ENCODE peak calls at places on chromosome 5, in nine cellular contexts. One of them, this sample, is unnamed.

GRCh38 chr5:130278136-130278535 is 373.9 kb downstream of the CHSY3 start:
- DNase-seq in NCI-H1092: no peak
- DNase-seq in T-helper 1 cell: no peak
- DNase-seq in Right ventricle myocardium superior: no peak
- DNase-seq in effector memory CD4-positive, alpha-beta T cell: no peak
- DNase-seq in naive thymus-derived CD8-positive, alpha-beta T cell: no peak
- DNase-seq in EH: no peak
- DNase-seq in left colon: no peak
- DNase-seq in fibroblast of gingiva: no peak
- DNase-seq in this sample: no peak

GRCh38 chr5:2263763-2264162 is 381.0 kb upstream of the IRX4 start:
- DNase-seq in NCI-H1092: no peak
- DNase-seq in naive thymus-derived CD8-positive, alpha-beta T cell: no peak
- DNase-seq in Right ventricle myocardium superior: no peak
- DNase-seq in fibroblast of gingiva: no peak
- DNase-seq in EH: no peak
- DNase-seq in T-helper 1 cell: no peak
- DNase-seq in left colon: no peak
- DNase-seq in effector memory CD4-positive, alpha-beta T cell: no peak
- DNase-seq in this sample: no peak

GRCh38 chr5:84303315-84303714 is 81.4 kb downstream of the EDIL3 start:
- DNase-seq in left colon: no peak
- DNase-seq in effector memory CD4-positive, alpha-beta T cell: no peak
- DNase-seq in naive thymus-derived CD8-positive, alpha-beta T cell: no peak
- DNase-seq in Right ventricle myocardium superior: no peak
- DNase-seq in T-helper 1 cell: no peak
- DNase-seq in EH: no peak
- DNase-seq in NCI-H1092: no peak
- DNase-seq in fibroblast of gingiva: no peak
- DNase-seq in this sample: no peak

GRCh38 chr5:179294891-179295777 is 50.1 kb downstream of the ADAMTS2 start:
- DNase-seq in naive thymus-derived CD8-positive, alpha-beta T cell: no peak
- DNase-seq in T-helper 1 cell: no peak
- DNase-seq in NCI-H1092: peak; percentile 33
- DNase-seq in effector memory CD4-positive, alpha-beta T cell: no peak
- DNase-seq in EH: peak; percentile 87
- DNase-seq in Right ventricle myocardium superior: peak; percentile 53
- DNase-seq in fibroblast of gingiva: peak; percentile 77
- DNase-seq in left colon: no peak
- DNase-seq in this sample: no peak

GRCh38 chr5:59588922-59589321 is 304.6 kb downstream of the PDE4D start:
- DNase-seq in naive thymus-derived CD8-positive, alpha-beta T cell: no peak
- DNase-seq in effector memory CD4-positive, alpha-beta T cell: no peak
- DNase-seq in NCI-H1092: no peak
- DNase-seq in fibroblast of gingiva: no peak
- DNase-seq in left colon: no peak
- DNase-seq in T-helper 1 cell: no peak
- DNase-seq in EH: peak; percentile 7
- DNase-seq in Right ventricle myocardium superior: no peak
- DNase-seq in this sample: no peak

GRCh38 chr5:138482645-138483044 is 17.4 kb downstream of the EGR1 start:
- DNase-seq in effector memory CD4-positive, alpha-beta T cell: no peak
- DNase-seq in left colon: no peak
- DNase-seq in T-helper 1 cell: no peak
- DNase-seq in NCI-H1092: no peak
- DNase-seq in naive thymus-derived CD8-positive, alpha-beta T cell: no peak
- DNase-seq in fibroblast of gingiva: no peak
- DNase-seq in Right ventricle myocardium superior: no peak
- DNase-seq in EH: no peak
- DNase-seq in this sample: no peak

GRCh38 chr5:1524799-1525623 is 1.3 kb upstream of the LPCAT1 start:
- DNase-seq in left colon: peak; percentile 23
- DNase-seq in Right ventricle myocardium superior: peak; percentile 43
- DNase-seq in fibroblast of gingiva: no peak
- DNase-seq in NCI-H1092: no peak
- DNase-seq in naive thymus-derived CD8-positive, alpha-beta T cell: no peak
- DNase-seq in T-helper 1 cell: no peak
- DNase-seq in effector memory CD4-positive, alpha-beta T cell: no peak
- DNase-seq in EH: no peak
- DNase-seq in this sample: no peak

GRCh38 chr5:58042933-58043606 is 416.8 kb downstream of the PLK2 start:
- DNase-seq in Right ventricle myocardium superior: no peak
- DNase-seq in EH: peak; percentile 44
- DNase-seq in left colon: peak; percentile 6
- DNase-seq in naive thymus-derived CD8-positive, alpha-beta T cell: no peak
- DNase-seq in fibroblast of gingiva: no peak
- DNase-seq in NCI-H1092: no peak
- DNase-seq in effector memory CD4-positive, alpha-beta T cell: no peak
- DNase-seq in T-helper 1 cell: no peak
- DNase-seq in this sample: peak; percentile 20

GRCh38 chr5:16456103-16456832 is 9.3 kb downstream of the ZNF622 start:
- DNase-seq in left colon: no peak
- DNase-seq in Right ventricle myocardium superior: peak; percentile 36
- DNase-seq in fibroblast of gingiva: peak; percentile 61
- DNase-seq in T-helper 1 cell: no peak
- DNase-seq in EH: peak; percentile 75
- DNase-seq in naive thymus-derived CD8-positive, alpha-beta T cell: peak; percentile 71
- DNase-seq in effector memory CD4-positive, alpha-beta T cell: no peak
- DNase-seq in NCI-H1092: peak; percentile 22
- DNase-seq in this sample: peak; percentile 82

GRCh38 chr5:103804714-103805113 is 242.1 kb upstream of the NUDT12 start:
- DNase-seq in EH: peak; percentile 69
- DNase-seq in left colon: no peak
- DNase-seq in effector memory CD4-positive, alpha-beta T cell: no peak
- DNase-seq in T-helper 1 cell: no peak
- DNase-seq in Right ventricle myocardium superior: no peak
- DNase-seq in NCI-H1092: no peak
- DNase-seq in fibroblast of gingiva: no peak
- DNase-seq in naive thymus-derived CD8-positive, alpha-beta T cell: no peak
- DNase-seq in this sample: peak; percentile 59

GRCh38 chr5:105428461-105429129 is 1866.0 kb upstream of the NUDT12 start:
- DNase-seq in naive thymus-derived CD8-positive, alpha-beta T cell: no peak
- DNase-seq in fibroblast of gingiva: no peak
- DNase-seq in EH: no peak
- DNase-seq in left colon: no peak
- DNase-seq in effector memory CD4-positive, alpha-beta T cell: no peak
- DNase-seq in NCI-H1092: no peak
- DNase-seq in Right ventricle myocardium superior: no peak
- DNase-seq in T-helper 1 cell: no peak
- DNase-seq in this sample: peak; percentile 28

GRCh38 chr5:169609716-169610115 is 26.1 kb downstream of the SPDL1 start:
- DNase-seq in EH: no peak
- DNase-seq in fibroblast of gingiva: no peak
- DNase-seq in naive thymus-derived CD8-positive, alpha-beta T cell: no peak
- DNase-seq in T-helper 1 cell: no peak
- DNase-seq in Right ventricle myocardium superior: no peak
- DNase-seq in effector memory CD4-positive, alpha-beta T cell: no peak
- DNase-seq in left colon: no peak
- DNase-seq in NCI-H1092: no peak
- DNase-seq in this sample: no peak

GRCh38 chr5:151085517-151086031 is 4.7 kb upstream of the TNIP1 start:
- DNase-seq in left colon: peak; percentile 69
- DNase-seq in NCI-H1092: no peak
- DNase-seq in fibroblast of gingiva: peak; percentile 42
- DNase-seq in Right ventricle myocardium superior: peak; percentile 70
- DNase-seq in effector memory CD4-positive, alpha-beta T cell: peak; percentile 63
- DNase-seq in T-helper 1 cell: peak; percentile 55
- DNase-seq in EH: no peak
- DNase-seq in naive thymus-derived CD8-positive, alpha-beta T cell: no peak
- DNase-seq in this sample: no peak

GRCh38 chr5:124706729-124707361 is 39.6 kb downstream of the ZNF608 start:
- DNase-seq in left colon: peak; percentile 37
- DNase-seq in NCI-H1092: peak; percentile 39
- DNase-seq in effector memory CD4-positive, alpha-beta T cell: no peak
- DNase-seq in T-helper 1 cell: no peak
- DNase-seq in naive thymus-derived CD8-positive, alpha-beta T cell: no peak
- DNase-seq in fibroblast of gingiva: peak; percentile 66
- DNase-seq in Right ventricle myocardium superior: peak; percentile 47
- DNase-seq in EH: peak; percentile 3
- DNase-seq in this sample: peak; percentile 38

GRCh38 chr5:172417983-172418630 is 36.2 kb downstream of the SH3PXD2B start:
- DNase-seq in Right ventricle myocardium superior: peak; percentile 92
- DNase-seq in effector memory CD4-positive, alpha-beta T cell: no peak
- DNase-seq in EH: peak; percentile 97
- DNase-seq in T-helper 1 cell: no peak
- DNase-seq in naive thymus-derived CD8-positive, alpha-beta T cell: no peak
- DNase-seq in NCI-H1092: no peak
- DNase-seq in left colon: peak; percentile 60
- DNase-seq in fibroblast of gingiva: peak; percentile 100
- DNase-seq in this sample: peak; percentile 99

GRCh38 chr5:53779541-53779981 is 219.1 kb downstream of the NDUFS4 start:
- DNase-seq in Right ventricle myocardium superior: no peak
- DNase-seq in naive thymus-derived CD8-positive, alpha-beta T cell: no peak
- DNase-seq in effector memory CD4-positive, alpha-beta T cell: no peak
- DNase-seq in NCI-H1092: no peak
- DNase-seq in left colon: no peak
- DNase-seq in EH: peak; percentile 78
- DNase-seq in T-helper 1 cell: no peak
- DNase-seq in fibroblast of gingiva: peak; percentile 29
- DNase-seq in this sample: peak; percentile 39

GRCh38 chr5:6759401-6759800 is 46.2 kb downstream of the TENT4A start:
- DNase-seq in naive thymus-derived CD8-positive, alpha-beta T cell: no peak
- DNase-seq in EH: peak; percentile 20
- DNase-seq in Right ventricle myocardium superior: no peak
- DNase-seq in fibroblast of gingiva: no peak
- DNase-seq in effector memory CD4-positive, alpha-beta T cell: no peak
- DNase-seq in left colon: no peak
- DNase-seq in NCI-H1092: no peak
- DNase-seq in T-helper 1 cell: no peak
- DNase-seq in this sample: no peak

GRCh38 chr5:32217886-32218396 is 43.8 kb upstream of the GOLPH3 start:
- DNase-seq in naive thymus-derived CD8-positive, alpha-beta T cell: no peak
- DNase-seq in NCI-H1092: no peak
- DNase-seq in fibroblast of gingiva: no peak
- DNase-seq in left colon: no peak
- DNase-seq in effector memory CD4-positive, alpha-beta T cell: no peak
- DNase-seq in T-helper 1 cell: no peak
- DNase-seq in Right ventricle myocardium superior: no peak
- DNase-seq in EH: peak; percentile 29
- DNase-seq in this sample: peak; percentile 41

GRCh38 chr5:22560115-22560514 is 293.0 kb downstream of the CDH12 start:
- DNase-seq in naive thymus-derived CD8-positive, alpha-beta T cell: no peak
- DNase-seq in left colon: no peak
- DNase-seq in effector memory CD4-positive, alpha-beta T cell: no peak
- DNase-seq in Right ventricle myocardium superior: no peak
- DNase-seq in fibroblast of gingiva: peak; percentile 67
- DNase-seq in NCI-H1092: no peak
- DNase-seq in EH: no peak
- DNase-seq in T-helper 1 cell: no peak
- DNase-seq in this sample: peak; percentile 92

GRCh38 chr5:164360589-164360988 is 855.2 kb downstream of the MAT2B start:
- DNase-seq in left colon: no peak
- DNase-seq in Right ventricle myocardium superior: no peak
- DNase-seq in NCI-H1092: no peak
- DNase-seq in effector memory CD4-positive, alpha-beta T cell: no peak
- DNase-seq in naive thymus-derived CD8-positive, alpha-beta T cell: no peak
- DNase-seq in fibroblast of gingiva: no peak
- DNase-seq in T-helper 1 cell: no peak
- DNase-seq in EH: no peak
- DNase-seq in this sample: no peak

GRCh38 chr5:111058064-111058463 is 13.4 kb upstream of the TSLP start:
- DNase-seq in NCI-H1092: no peak
- DNase-seq in naive thymus-derived CD8-positive, alpha-beta T cell: no peak
- DNase-seq in Right ventricle myocardium superior: no peak
- DNase-seq in effector memory CD4-positive, alpha-beta T cell: no peak
- DNase-seq in T-helper 1 cell: no peak
- DNase-seq in EH: no peak
- DNase-seq in left colon: no peak
- DNase-seq in fibroblast of gingiva: no peak
- DNase-seq in this sample: no peak

GRCh38 chr5:36442796-36443195 is 141.1 kb upstream of the RANBP3L start:
- DNase-seq in fibroblast of gingiva: no peak
- DNase-seq in T-helper 1 cell: no peak
- DNase-seq in left colon: no peak
- DNase-seq in Right ventricle myocardium superior: no peak
- DNase-seq in EH: peak; percentile 29
- DNase-seq in naive thymus-derived CD8-positive, alpha-beta T cell: no peak
- DNase-seq in effector memory CD4-positive, alpha-beta T cell: no peak
- DNase-seq in NCI-H1092: no peak
- DNase-seq in this sample: peak; percentile 37

GRCh38 chr5:93584531-93585053 is 1.6 kb downstream of the NR2F1 start:
- DNase-seq in NCI-H1092: no peak
- DNase-seq in effector memory CD4-positive, alpha-beta T cell: no peak
- DNase-seq in EH: no peak
- DNase-seq in T-helper 1 cell: no peak
- DNase-seq in left colon: no peak
- DNase-seq in Right ventricle myocardium superior: no peak
- DNase-seq in naive thymus-derived CD8-positive, alpha-beta T cell: no peak
- DNase-seq in fibroblast of gingiva: no peak
- DNase-seq in this sample: no peak

GRCh38 chr5:74864823-74865222 is 1.4 kb downstream of the FAM169A start:
- DNase-seq in effector memory CD4-positive, alpha-beta T cell: no peak
- DNase-seq in EH: no peak
- DNase-seq in Right ventricle myocardium superior: no peak
- DNase-seq in left colon: no peak
- DNase-seq in fibroblast of gingiva: no peak
- DNase-seq in naive thymus-derived CD8-positive, alpha-beta T cell: no peak
- DNase-seq in T-helper 1 cell: no peak
- DNase-seq in NCI-H1092: no peak
- DNase-seq in this sample: no peak

GRCh38 chr5:123810911-123811310 is 298.9 kb downstream of the CSNK1G3 start:
- DNase-seq in naive thymus-derived CD8-positive, alpha-beta T cell: no peak
- DNase-seq in Right ventricle myocardium superior: no peak
- DNase-seq in effector memory CD4-positive, alpha-beta T cell: no peak
- DNase-seq in EH: no peak
- DNase-seq in T-helper 1 cell: no peak
- DNase-seq in NCI-H1092: no peak
- DNase-seq in fibroblast of gingiva: no peak
- DNase-seq in left colon: no peak
- DNase-seq in this sample: no peak

GRCh38 chr5:150164640-150165039 is 1.9 kb upstream of the CDX1 start:
- DNase-seq in Right ventricle myocardium superior: no peak
- DNase-seq in naive thymus-derived CD8-positive, alpha-beta T cell: no peak
- DNase-seq in fibroblast of gingiva: no peak
- DNase-seq in left colon: peak; percentile 64
- DNase-seq in NCI-H1092: no peak
- DNase-seq in effector memory CD4-positive, alpha-beta T cell: no peak
- DNase-seq in T-helper 1 cell: no peak
- DNase-seq in EH: peak; percentile 25
- DNase-seq in this sample: no peak

GRCh38 chr5:124474821-124475220 is 271.6 kb downstream of the ZNF608 start:
- DNase-seq in EH: no peak
- DNase-seq in left colon: no peak
- DNase-seq in effector memory CD4-positive, alpha-beta T cell: no peak
- DNase-seq in fibroblast of gingiva: peak; percentile 89
- DNase-seq in naive thymus-derived CD8-positive, alpha-beta T cell: no peak
- DNase-seq in Right ventricle myocardium superior: no peak
- DNase-seq in T-helper 1 cell: no peak
- DNase-seq in NCI-H1092: no peak
- DNase-seq in this sample: peak; percentile 82

GRCh38 chr5:139149477-139150199 is 48.5 kb downstream of the SIL1 start:
- DNase-seq in left colon: no peak
- DNase-seq in NCI-H1092: no peak
- DNase-seq in T-helper 1 cell: no peak
- DNase-seq in naive thymus-derived CD8-positive, alpha-beta T cell: no peak
- DNase-seq in Right ventricle myocardium superior: no peak
- DNase-seq in effector memory CD4-positive, alpha-beta T cell: no peak
- DNase-seq in fibroblast of gingiva: peak; percentile 13
- DNase-seq in EH: peak; percentile 58
- DNase-seq in this sample: peak; percentile 54

GRCh38 chr5:139808481-139809330 is 13.1 kb downstream of the PSD2 start:
- DNase-seq in naive thymus-derived CD8-positive, alpha-beta T cell: no peak
- DNase-seq in NCI-H1092: no peak
- DNase-seq in fibroblast of gingiva: no peak
- DNase-seq in effector memory CD4-positive, alpha-beta T cell: no peak
- DNase-seq in EH: peak; percentile 60
- DNase-seq in Right ventricle myocardium superior: peak; percentile 51
- DNase-seq in left colon: peak; percentile 30
- DNase-seq in T-helper 1 cell: no peak
- DNase-seq in this sample: peak; percentile 48

GRCh38 chr5:154520861-154521453 is 42.9 kb upstream of the HAND1 start:
- DNase-seq in left colon: peak; percentile 29
- DNase-seq in fibroblast of gingiva: no peak
- DNase-seq in Right ventricle myocardium superior: no peak
- DNase-seq in effector memory CD4-positive, alpha-beta T cell: no peak
- DNase-seq in EH: peak; percentile 9
- DNase-seq in NCI-H1092: no peak
- DNase-seq in naive thymus-derived CD8-positive, alpha-beta T cell: no peak
- DNase-seq in T-helper 1 cell: no peak
- DNase-seq in this sample: peak; percentile 34

GRCh38 chr5:6910950-6911349 is 197.7 kb downstream of the TENT4A start:
- DNase-seq in Right ventricle myocardium superior: no peak
- DNase-seq in left colon: no peak
- DNase-seq in EH: peak; percentile 28
- DNase-seq in NCI-H1092: no peak
- DNase-seq in fibroblast of gingiva: no peak
- DNase-seq in T-helper 1 cell: no peak
- DNase-seq in naive thymus-derived CD8-positive, alpha-beta T cell: no peak
- DNase-seq in effector memory CD4-positive, alpha-beta T cell: no peak
- DNase-seq in this sample: no peak